ENCODE peak calls at places on chromosomes 6 and 20, in five cellular contexts. X, U, C, O and D are unnamed samples.

GRCh38 chr6:166615059-166615770 is 11.8 kb downstream of the RPS6KA2 start:
- DNase-seq in C (no peak), O (peak; percentile 29), U (no peak), X (peak; percentile 64), D (no peak)

GRCh38 chr20:57586370-57586793 is 25.5 kb downstream of the PCK1 start:
- DNase-seq in C (no peak), X (no peak), O (peak; percentile 89), U (no peak), D (peak; percentile 87)

GRCh38 chr6:166957087-166957804 is 896 bp upstream of the RNASET2 start:
- DNase-seq in O (peak; percentile 83), X (peak; percentile 58), C (peak; percentile 57), U (peak; percentile 38), D (peak; percentile 80)

GRCh38 chr6:14396826-14397517 is 279.4 kb downstream of the CD83 start:
- DNase-seq in X (peak; percentile 66), U (peak; percentile 65), C (no peak), O (no peak), D (peak; percentile 44)

GRCh38 chr20:57763235-57763595 is 53.4 kb upstream of the PMEPA1 start:
- DNase-seq in O (no peak), U (no peak), C (no peak), X (no peak), D (no peak)

GRCh38 chr6:155384343-155384742 is 70.1 kb upstream of the TFB1M start:
- DNase-seq in O (no peak), C (no peak), U (no peak), X (no peak), D (no peak)

GRCh38 chr6:1604347-1604990 is 5.2 kb upstream of the FOXC1 start:
- DNase-seq in C (peak; percentile 70), X (peak; percentile 80), U (peak; percentile 73), O (peak; percentile 82), D (no peak)

GRCh38 chr6:147000545-147001488 is 203.4 kb upstream of the STXBP5 start:
- DNase-seq in U (no peak), X (peak; percentile 76), C (no peak), O (no peak), D (no peak)

GRCh38 chr6:75235271-75235670 is 8.3 kb downstream of the COX7A2 start:
- DNase-seq in U (no peak), C (no peak), X (no peak), O (no peak), D (no peak)

GRCh38 chr6:125041740-125042459 is 79.7 kb downstream of the RNF217 start:
- DNase-seq in C (no peak), O (no peak), U (no peak), X (peak; percentile 73), D (no peak)

GRCh38 chr6:148827421-148827820 is 80.6 kb downstream of the UST start:
- DNase-seq in X (peak; percentile 64), C (no peak), O (no peak), U (no peak), D (no peak)

GRCh38 chr6:44702292-44702691 is 314.8 kb downstream of the CDC5L start:
- DNase-seq in X (peak; percentile 57), O (no peak), C (no peak), U (no peak), D (no peak)

GRCh38 chr6:45310118-45310788 is 17.9 kb upstream of the RUNX2 start:
- DNase-seq in O (no peak), C (no peak), U (no peak), X (no peak), D (no peak)

GRCh38 chr6:7998103-7998725 is 66.0 kb downstream of the BLOC1S5 start:
- DNase-seq in U (peak; percentile 51), C (no peak), X (peak; percentile 84), O (no peak), D (no peak)

GRCh38 chr6:163782436-163783003 is 368.0 kb downstream of the QKI start:
- DNase-seq in X (no peak), U (no peak), C (no peak), O (no peak), D (no peak)

GRCh38 chr6:44058617-44059358 is 68.5 kb downstream of the MRPL14 start:
- DNase-seq in O (no peak), U (no peak), C (no peak), X (peak; percentile 100), D (peak; percentile 51)

GRCh38 chr6:63441266-63441956 is 121.6 kb upstream of the LGSN start:
- DNase-seq in U (no peak), C (no peak), X (no peak), O (no peak), D (no peak)